ENCODE peak calls at places on chromosome 7, in seven cellular contexts. D, L, J, W, C, Q and Z are unnamed samples.
A peak's percentile ranks its signal among the peaks of the same experiment; 100 is the strongest.

GRCh38 chr7:117572826-117573620 is 93.2 kb downstream of the CFTR start:
- DNase-seq in L (no peak), W (no peak), D (no peak), Q (no peak), C (no peak), J (no peak), Z (no peak)

GRCh38 chr7:39749717-39750116 is 126.3 kb downstream of the RALA start:
- DNase-seq in J (no peak), D (no peak), C (no peak), Q (no peak), W (no peak), L (peak; percentile 26), Z (no peak)

GRCh38 chr7:4861673-4862072 is at the start of gene PAPOLB:
- DNase-seq in L (peak; percentile 22), Q (peak; percentile 61), J (no peak), W (no peak), C (peak; percentile 8), D (no peak), Z (no peak)

GRCh38 chr7:2508327-2509231 is 11.0 kb upstream of the LFNG start:
- DNase-seq in C (peak; percentile 40), J (no peak), D (no peak), W (no peak), L (peak; percentile 55), Q (no peak), Z (peak; percentile 71)

GRCh38 chr7:55555160-55555559 is 17.1 kb downstream of the VOPP1 start:
- DNase-seq in W (no peak), J (no peak), L (no peak), D (no peak), C (no peak), Q (no peak), Z (no peak)

GRCh38 chr7:12715372-12716133 is 28.1 kb downstream of the ARL4A start:
- DNase-seq in C (peak; percentile 98), W (no peak), J (peak; percentile 41), L (no peak), Q (peak; percentile 26), D (no peak), Z (peak; percentile 23)

GRCh38 chr7:150368884-150369739 is 490 bp downstream of the REPIN1 start:
- DNase-seq in W (peak; percentile 61), D (no peak), L (peak; percentile 89), Q (peak; percentile 83), C (peak; percentile 69), J (peak; percentile 80), Z (peak; percentile 81)

GRCh38 chr7:157253850-157254249 is 83.0 kb upstream of the DNAJB6 start:
- DNase-seq in J (no peak), C (no peak), L (no peak), D (no peak), Q (no peak), W (peak; percentile 87), Z (no peak)

GRCh38 chr7:23467731-23468720 is 2.3 kb downstream of the IGF2BP3 start:
- DNase-seq in D (no peak), C (peak; percentile 74), W (no peak), Q (peak; percentile 53), L (peak; percentile 81), J (peak; percentile 27), Z (peak; percentile 49)

GRCh38 chr7:23467281-23467680 is 3.0 kb downstream of the IGF2BP3 start:
- DNase-seq in J (no peak), L (no peak), C (no peak), Q (no peak), W (no peak), D (no peak), Z (peak; percentile 8)

GRCh38 chr7:23458044-23458443 is 12.2 kb downstream of the IGF2BP3 start:
- DNase-seq in L (no peak), Q (no peak), C (no peak), W (no peak), D (no peak), J (no peak), Z (no peak)

GRCh38 chr7:23468721-23469149 is 1.6 kb downstream of the IGF2BP3 start:
- DNase-seq in J (peak; percentile 37), W (no peak), D (no peak), L (no peak), C (no peak), Q (no peak), Z (peak; percentile 43)

GRCh38 chr7:23462846-23463245 is 7.4 kb downstream of the IGF2BP3 start:
- DNase-seq in J (peak; percentile 8), Q (no peak), W (no peak), L (no peak), C (peak; percentile 72), D (no peak), Z (no peak)
- TF ChIP-seq CTCF in J (no peak), Q (no peak), W (peak; percentile 18), L (no peak), C (peak; percentile 34), D (peak; percentile 56), Z (no peak)

GRCh38 chr7:78441737-78442136 is 643.2 kb downstream of the PHTF2 start:
- DNase-seq in J (no peak), W (no peak), C (no peak), Q (no peak), D (no peak), L (no peak), Z (no peak)

GRCh38 chr7:78438433-78438832 is 639.9 kb downstream of the PHTF2 start:
- DNase-seq in W (no peak), C (no peak), L (no peak), D (no peak), Q (no peak), J (no peak), Z (no peak)

GRCh38 chr7:78444267-78444666 is 645.7 kb downstream of the PHTF2 start:
- DNase-seq in D (no peak), C (no peak), J (no peak), L (no peak), W (no peak), Q (no peak), Z (no peak)

GRCh38 chr7:78448915-78449314 is 650.3 kb downstream of the PHTF2 start:
- DNase-seq in Q (no peak), W (no peak), D (no peak), L (no peak), C (no peak), J (no peak), Z (no peak)

GRCh38 chr7:78443811-78444210 is 645.2 kb downstream of the PHTF2 start:
- DNase-seq in C (no peak), W (no peak), Q (no peak), L (no peak), D (no peak), J (no peak), Z (no peak)
- TF ChIP-seq CTCF in C (no peak), W (peak; percentile 9), Q (no peak), L (no peak), D (no peak), J (no peak), Z (no peak)

GRCh38 chr7:48031111-48031510 is 2.2 kb upstream of the SUN3 start:
- DNase-seq in W (no peak), J (no peak), Q (no peak), C (no peak), D (no peak), L (no peak), Z (no peak)

GRCh38 chr7:48035967-48036478 is 680 bp downstream of the C7orf57 start:
- DNase-seq in W (peak; percentile 7), D (peak; percentile 88), L (no peak), Q (peak; percentile 33), C (peak; percentile 31), J (peak; percentile 42), Z (peak; percentile 58)

GRCh38 chr7:48038815-48039496 is 3.6 kb downstream of the C7orf57 start:
- DNase-seq in Q (no peak), W (no peak), L (no peak), J (no peak), C (no peak), D (no peak), Z (no peak)

GRCh38 chr7:48033922-48034321 is 1.4 kb upstream of the C7orf57 start:
- DNase-seq in J (no peak), C (no peak), W (no peak), L (no peak), D (no peak), Q (no peak), Z (no peak)

DNA sequence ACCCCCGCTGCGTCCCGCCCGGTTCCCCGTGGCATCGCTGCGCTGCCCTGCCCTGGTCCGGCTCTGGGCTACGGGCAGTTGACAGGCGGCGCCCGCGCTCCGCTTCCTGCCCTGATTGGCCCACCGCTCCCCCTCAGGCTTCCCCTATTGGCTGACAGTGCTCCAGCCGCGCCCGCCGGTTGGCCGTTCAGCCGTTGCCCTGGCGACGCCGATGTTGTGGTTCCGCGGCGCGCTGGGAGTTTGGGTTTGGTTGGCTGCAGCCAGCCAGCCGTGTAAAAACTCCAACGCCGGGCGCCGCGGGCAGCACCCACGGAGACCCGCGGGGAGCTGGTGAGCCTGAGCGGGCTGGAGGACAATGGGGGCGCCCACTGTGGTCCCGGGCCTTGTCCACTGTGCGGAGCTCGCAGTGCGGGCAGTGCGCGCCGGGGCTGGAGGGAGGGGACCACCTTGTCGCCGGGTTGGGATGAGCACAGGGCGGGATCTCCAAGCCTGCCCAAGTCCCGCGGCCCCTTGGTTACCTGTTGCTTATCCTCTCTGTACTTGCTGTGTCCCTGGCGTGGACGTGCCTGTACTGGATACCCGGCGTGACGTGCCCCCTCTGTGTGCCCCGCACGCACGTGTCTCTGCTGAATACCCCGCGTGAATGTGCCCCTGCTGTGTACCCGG is at the start of gene C7orf57:
- DNase-seq in L (peak; percentile 73), C (peak; percentile 83), J (peak; percentile 95), W (peak; percentile 85), D (peak; percentile 97), Q (peak; percentile 94), Z (peak; percentile 95)
- TF ChIP-seq CTCF in L (no peak), C (no peak), J (no peak), W (peak; percentile 41), D (peak; percentile 38), Q (no peak), Z (no peak)

GRCh38 chr7:107581387-107582013 is 1.5 kb downstream of the BCAP29 start:
- DNase-seq in Q (no peak), W (no peak), L (no peak), D (no peak), C (no peak), J (no peak), Z (no peak)

GRCh38 chr7:107582906-107583305 is 2.9 kb downstream of the BCAP29 start:
- DNase-seq in W (no peak), L (no peak), Q (no peak), J (no peak), D (no peak), C (no peak), Z (no peak)

GRCh38 chr7:107580716-107581383 is 804 bp downstream of the BCAP29 start:
- DNase-seq in D (no peak), Q (no peak), J (no peak), C (no peak), W (no peak), L (no peak), Z (no peak)

GRCh38 chr7:107579546-107579880 is 533 bp upstream of the BCAP29 start:
- DNase-seq in Q (no peak), D (no peak), W (no peak), L (no peak), J (no peak), C (no peak), Z (no peak)

DNA sequence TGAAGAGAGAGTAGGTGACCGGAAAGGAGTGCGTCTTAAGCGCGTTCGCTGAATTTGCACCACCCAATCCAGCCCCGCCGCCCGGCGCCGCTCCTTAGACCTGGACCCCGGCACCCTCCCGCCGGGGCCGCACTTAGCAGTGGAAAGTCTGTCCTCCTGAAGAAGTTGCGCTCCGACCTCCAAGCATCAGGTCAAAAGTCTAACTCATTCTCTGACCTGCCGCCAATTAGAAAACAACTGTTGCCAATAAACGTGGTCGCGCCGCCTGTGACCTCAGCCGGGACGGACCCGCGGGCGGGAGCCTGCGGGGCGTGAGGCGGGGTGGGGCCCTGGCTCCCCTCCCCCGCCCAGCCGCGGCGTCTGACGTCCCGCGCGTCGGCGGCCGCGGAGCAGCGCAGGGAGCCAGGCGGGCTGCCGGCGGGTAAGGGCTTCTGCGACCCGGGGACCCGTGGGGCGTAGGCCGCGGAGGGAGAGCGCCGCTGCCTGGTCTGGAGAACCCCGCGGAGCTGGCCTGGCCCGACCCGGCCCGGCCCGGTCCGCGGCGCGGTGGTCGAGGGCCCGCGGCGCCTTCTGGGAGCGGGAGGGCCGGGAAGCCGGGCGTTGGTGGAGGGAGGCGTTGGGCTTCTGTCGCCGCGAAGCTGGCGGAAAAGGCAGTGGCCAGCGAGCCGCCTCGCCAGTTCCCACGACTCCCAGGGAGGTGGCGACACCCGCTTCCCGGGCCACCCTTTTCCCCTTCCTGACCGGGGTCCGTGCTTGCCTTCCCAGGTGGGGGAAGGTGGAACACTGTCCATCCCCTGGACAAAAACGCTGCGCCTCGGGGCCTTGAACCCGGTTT is at the start of gene BCAP29:
- DNase-seq in D (peak; percentile 90), J (peak; percentile 77), Q (peak; percentile 74), W (peak; percentile 64), C (peak; percentile 60), L (peak; percentile 87), Z (peak; percentile 80)
- TF ChIP-seq CTCF in D (peak; percentile 44), J (no peak), Q (no peak), W (no peak), C (peak; percentile 12), L (no peak), Z (no peak)